ENCODE peak calls at places on chromosome 16, in four cellular contexts. A, C, J and L are unnamed samples.

GRCh38 chr16:69840975-69841374 is 78.8 kb downstream of the WWP2 start:
- DNase-seq in J (no peak), A (no peak), C (no peak), L (no peak)

GRCh38 chr16:86651823-86652222 is 73.5 kb downstream of the FOXL1 start:
- DNase-seq in C (no peak), J (no peak), A (no peak), L (no peak)

GRCh38 chr16:70156207-70156978 is 17.2 kb upstream of the CLEC18C start:
- DNase-seq in J (no peak), A (no peak), C (peak), L (no peak)

GRCh38 chr16:65406933-65407332 is 285.1 kb upstream of the CDH11 start:
- DNase-seq in A (no peak), J (no peak), C (no peak), L (no peak)

GRCh38 chr16:81143921-81144471 is 47.8 kb upstream of the GCSH start:
- DNase-seq in A (no peak), J (no peak), C (no peak), L (no peak)

GRCh38 chr16:5560084-5560483 is 462.5 kb upstream of the EEF2KMT start:
- DNase-seq in J (no peak), C (no peak), A (no peak), L (no peak)

GRCh38 chr16:79899316-79900110 is 299.0 kb upstream of the MAF start:
- DNase-seq in C (no peak), A (no peak), J (no peak), L (no peak)

GRCh38 chr16:17529982-17530760 is 59.4 kb upstream of the XYLT1 start:
- DNase-seq in A (no peak), C (no peak), J (no peak), L (no peak)

GRCh38 chr16:81940781-81941560 is 70.3 kb downstream of the SDR42E1 start:
- DNase-seq in C (no peak), J (peak), A (peak), L (no peak)

GRCh38 chr16:17773698-17774101 is 302.9 kb upstream of the XYLT1 start:
- DNase-seq in C (no peak), A (no peak), J (peak), L (peak)

GRCh38 chr16:54429029-54429428 is 142.4 kb upstream of the IRX3 start:
- DNase-seq in C (no peak), J (no peak), A (no peak), L (no peak)

GRCh38 chr16:31876955-31877828 is 3.6 kb downstream of the ZNF267 start:
- DNase-seq in J (peak), C (no peak), A (no peak), L (peak)

GRCh38 chr16:31201511-31202401 is 804 bp downstream of the PYCARD start:
- DNase-seq in C (no peak), A (no peak), J (no peak), L (no peak)

GRCh38 chr16:4420703-4421102 is 4.3 kb upstream of the CORO7 start:
- DNase-seq in C (no peak), A (no peak), J (no peak), L (no peak)

GRCh38 chr16:70749681-70750601 is 51.0 kb downstream of the VAC14 start:
- DNase-seq in J (no peak), C (no peak), A (no peak), L (peak)

GRCh38 chr16:64047207-64047606 is 1074.7 kb downstream of the CDH11 start:
- DNase-seq in A (no peak), C (no peak), J (no peak), L (no peak)

GRCh38 chr16:4309833-4310266 is 6.0 kb upstream of the GLIS2 start:
- DNase-seq in C (peak), A (no peak), J (peak), L (peak)

GRCh38 chr16:3961449-3961849 is 80.9 kb upstream of the CREBBP start:
- DNase-seq in J (no peak), C (peak), A (no peak), L (no peak)

GRCh38 chr16:65617421-65617820 is 495.6 kb upstream of the CDH11 start:
- DNase-seq in A (no peak), C (no peak), J (no peak), L (no peak)

GRCh38 chr16:87706278-87707000 is 59.3 kb downstream of the KLHDC4 start:
- DNase-seq in C (no peak), A (no peak), J (no peak), L (peak)

GRCh38 chr16:27644165-27644564 is 94.2 kb downstream of the KATNIP start:
- DNase-seq in C (no peak), J (no peak), A (no peak), L (no peak)

GRCh38 chr16:8936421-8936820 is 27.3 kb downstream of the USP7 start:
- DNase-seq in C (peak), A (no peak), J (peak), L (peak)

GRCh38 chr16:14011846-14012245 is 59.3 kb upstream of the MRTFB start:
- DNase-seq in A (no peak), C (no peak), J (no peak), L (no peak)

GRCh38 chr16:70677499-70678120 is 8.2 kb downstream of the MTSS2 start:
- DNase-seq in J (no peak), A (no peak), C (no peak), L (no peak)

GRCh38 chr16:10738231-10739077 is 5.2 kb upstream of the NUBP1 start:
- DNase-seq in C (no peak), J (no peak), A (no peak), L (peak)

GRCh38 chr16:86398622-86399021 is 111.7 kb upstream of the FOXF1 start:
- DNase-seq in J (no peak), A (no peak), C (no peak), L (no peak)

GRCh38 chr16:79307214-79307613 is 293.3 kb downstream of the MAF start:
- DNase-seq in A (no peak), C (peak), J (no peak), L (no peak)

GRCh38 chr16:23476289-23476688 is 23.3 kb upstream of the COG7 start:
- DNase-seq in J (no peak), A (no peak), C (no peak), L (no peak)

GRCh38 chr16:56231-56927 is 2.8 kb downstream of the SNRNP25 start:
- DNase-seq in J (no peak), A (no peak), C (no peak), L (no peak)

GRCh38 chr16:6375471-6376075 is 957.1 kb upstream of the RBFOX1 start:
- DNase-seq in C (no peak), A (no peak), J (peak), L (no peak)

GRCh38 chr16:75267631-75268264 is 16.3 kb upstream of the BCAR1 start:
- DNase-seq in C (no peak), J (no peak), A (no peak), L (peak)

GRCh38 chr16:76303637-76304314 is 26.6 kb downstream of the CNTNAP4 start:
- DNase-seq in J (no peak), C (no peak), A (no peak), L (no peak)

GRCh38 chr16:80023865-80024264 is 423.3 kb upstream of the MAF start:
- DNase-seq in J (no peak), C (peak), A (no peak), L (no peak)

GRCh38 chr16:884232-884631 is 83.7 kb upstream of the GNG13 start:
- DNase-seq in J (no peak), A (no peak), C (no peak), L (no peak)

GRCh38 chr16:59719121-59719520 is 985.0 kb upstream of the GOT2 start:
- DNase-seq in C (no peak), A (no peak), J (no peak), L (no peak)

GRCh38 chr16:81004646-81005353 is 1.9 kb downstream of the CMC2 start:
- DNase-seq in C (peak), J (peak), A (peak), L (peak)

GRCh38 chr16:29968205-29968604 is 5.5 kb upstream of the TAOK2 start:
- DNase-seq in A (no peak), J (no peak), C (no peak), L (no peak)

GRCh38 chr16:89167425-89167941 is 4.1 kb upstream of the CDH15 start:
- DNase-seq in C (peak), A (peak), J (peak), L (peak)
- H3K4me3 ChIP-seq in C (no peak), A (no peak), J (no peak), L (no peak)

GRCh38 chr16:47386201-47386718 is 74.6 kb downstream of the ITFG1 start:
- DNase-seq in A (no peak), J (no peak), C (no peak), L (no peak)

GRCh38 chr16:47387026-47387734 is 73.7 kb downstream of the ITFG1 start:
- DNase-seq in J (no peak), C (no peak), A (peak), L (no peak)

GRCh38 chr16:47388705-47389104 is 72.2 kb downstream of the ITFG1 start:
- DNase-seq in J (no peak), C (no peak), A (no peak), L (no peak)

GRCh38 chr16:47395733-47396503 is 64.9 kb downstream of the ITFG1 start:
- DNase-seq in J (no peak), C (no peak), A (no peak), L (no peak)

DNA sequence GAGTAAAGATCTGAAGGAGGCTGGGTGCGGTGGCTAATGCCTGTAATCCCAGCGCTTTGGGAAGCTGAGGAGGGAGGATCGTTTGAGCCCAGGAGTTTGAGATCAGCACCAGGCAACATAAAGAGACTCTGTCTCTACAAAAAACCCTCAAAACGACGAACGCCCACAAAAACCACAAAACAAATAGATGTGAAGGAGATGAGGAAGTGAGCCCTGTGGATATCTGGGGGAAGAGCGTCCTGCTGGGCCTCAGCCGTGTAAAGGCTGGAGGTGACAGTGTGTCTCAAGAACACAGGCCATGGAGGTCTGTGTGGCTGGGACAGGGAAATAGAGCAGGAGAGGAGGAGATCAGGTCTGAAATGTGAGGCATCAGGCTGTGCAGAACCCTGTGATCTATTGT is 68.7 kb downstream of the ITFG1 start:
- DNase-seq in A (no peak), J (peak), C (no peak), L (no peak)
- H3K4me3 ChIP-seq in A (no peak), J (no peak), C (no peak), L (no peak)

GRCh38 chr16:57997528-57998265 is 2.8 kb downstream of the ZNF319 start:
- DNase-seq in J (no peak), A (no peak), C (no peak), L (no peak)
- H3K4me3 ChIP-seq in J (no peak), A (no peak), C (no peak), L (no peak)

DNA sequence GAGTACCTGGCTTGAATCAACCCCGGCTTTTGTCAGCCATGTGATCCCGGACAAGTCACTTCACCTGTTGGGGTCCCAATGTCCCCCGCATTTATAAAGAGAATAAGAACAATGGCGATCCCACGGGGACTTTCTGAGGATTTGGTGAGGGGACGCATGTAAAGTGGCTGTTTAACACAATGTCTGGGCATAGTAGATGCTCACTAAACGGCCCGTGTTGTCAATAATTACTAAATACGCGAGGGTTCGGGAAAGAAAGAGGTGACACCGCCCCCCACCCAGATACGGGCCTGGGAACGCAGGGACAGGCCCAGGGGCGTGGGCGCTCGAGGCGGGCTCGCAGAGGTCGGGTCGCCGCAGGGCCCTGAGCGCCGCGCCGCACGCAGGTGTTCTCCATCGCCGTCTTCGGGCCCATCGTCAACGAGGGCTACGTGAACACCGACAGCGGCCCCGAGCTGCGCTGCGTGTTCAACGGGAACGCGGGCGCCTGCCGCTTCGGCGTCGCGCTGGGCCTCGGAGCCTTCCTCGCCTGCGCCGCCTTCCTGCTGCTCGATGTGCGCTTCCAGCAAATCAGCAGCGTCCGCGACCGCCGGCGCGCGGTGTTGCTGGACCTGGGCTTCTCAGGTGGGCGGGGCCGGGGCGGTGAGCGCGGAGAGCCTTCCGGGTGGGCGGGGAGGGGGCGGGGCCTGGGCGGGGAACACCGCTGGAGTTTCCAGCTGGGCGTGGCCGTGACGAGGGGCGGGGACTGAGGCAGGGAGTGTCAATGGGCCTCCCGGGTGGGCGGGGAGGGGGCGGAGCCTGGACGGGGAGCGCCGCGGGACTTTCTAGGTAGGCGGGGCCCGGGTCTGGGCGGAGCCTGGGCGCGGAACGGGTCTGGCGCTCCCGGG is 2.1 kb downstream of the SYNGR3 start:
- DNase-seq in A (no peak), C (peak), J (peak), L (peak)
- H3K4me3 ChIP-seq in A (no peak), C (peak), J (peak), L (peak)

GRCh38 chr16:15707332-15707731 is 57.3 kb downstream of the NDE1 start:
- DNase-seq in C (no peak), J (no peak), A (no peak), L (no peak)
- H3K4me3 ChIP-seq in C (no peak), J (no peak), A (no peak), L (no peak)

GRCh38 chr16:55834044-55834443 is 1.1 kb upstream of the CES1 start:
- DNase-seq in A (no peak), C (no peak), J (no peak), L (no peak)

GRCh38 chr16:55830658-55831294 is 2.1 kb downstream of the CES1 start:
- DNase-seq in J (no peak), C (no peak), A (no peak), L (no peak)

GRCh38 chr16:55835578-55835977 is 2.7 kb upstream of the CES1 start:
- DNase-seq in C (peak), A (no peak), J (no peak), L (peak)

GRCh38 chr16:55832425-55832787 is 490 bp downstream of the CES1 start:
- DNase-seq in J (no peak), A (no peak), C (no peak), L (no peak)

GRCh38 chr16:55832788-55833583 is at the start of gene CES1:
- DNase-seq in A (no peak), C (peak), J (no peak), L (peak)
- H3K4me3 ChIP-seq in A (no peak), C (no peak), J (no peak), L (no peak)

GRCh38 chr16:50384500-50385122 is 15.8 kb upstream of the BRD7 start:
- DNase-seq in A (no peak), J (no peak), C (no peak), L (no peak)

GRCh38 chr16:50386819-50387218 is 18.0 kb upstream of the BRD7 start:
- DNase-seq in A (no peak), C (no peak), J (no peak), L (no peak)

GRCh38 chr16:50388491-50388890 is 19.7 kb upstream of the BRD7 start:
- DNase-seq in A (no peak), C (no peak), J (no peak), L (no peak)

GRCh38 chr16:50389900-50390896 is 21.4 kb upstream of the BRD7 start:
- DNase-seq in A (no peak), J (no peak), C (no peak), L (no peak)

DNA sequence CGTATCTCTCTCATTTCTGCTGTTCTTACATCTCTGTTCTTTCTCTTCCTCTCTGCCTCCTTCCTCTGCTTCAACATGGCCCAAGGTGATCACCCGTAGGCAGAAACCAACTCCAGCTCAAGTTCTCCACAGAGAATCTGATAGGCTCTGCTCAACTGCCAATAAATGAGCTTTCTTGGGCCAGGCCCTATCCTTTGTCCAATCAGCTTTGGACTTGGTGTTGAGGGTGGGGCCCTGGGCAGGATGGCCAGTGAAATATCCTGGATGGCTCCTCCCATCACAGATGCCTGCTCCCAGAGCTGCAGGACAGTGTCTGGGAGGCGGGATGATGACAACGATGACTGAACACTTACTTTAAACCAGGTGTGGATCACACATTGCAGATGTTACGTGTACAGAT is 17.4 kb upstream of the BRD7 start:
- DNase-seq in A (no peak), J (no peak), C (no peak), L (no peak)
- H3K4me3 ChIP-seq in A (no peak), J (no peak), C (no peak), L (no peak)

DNA sequence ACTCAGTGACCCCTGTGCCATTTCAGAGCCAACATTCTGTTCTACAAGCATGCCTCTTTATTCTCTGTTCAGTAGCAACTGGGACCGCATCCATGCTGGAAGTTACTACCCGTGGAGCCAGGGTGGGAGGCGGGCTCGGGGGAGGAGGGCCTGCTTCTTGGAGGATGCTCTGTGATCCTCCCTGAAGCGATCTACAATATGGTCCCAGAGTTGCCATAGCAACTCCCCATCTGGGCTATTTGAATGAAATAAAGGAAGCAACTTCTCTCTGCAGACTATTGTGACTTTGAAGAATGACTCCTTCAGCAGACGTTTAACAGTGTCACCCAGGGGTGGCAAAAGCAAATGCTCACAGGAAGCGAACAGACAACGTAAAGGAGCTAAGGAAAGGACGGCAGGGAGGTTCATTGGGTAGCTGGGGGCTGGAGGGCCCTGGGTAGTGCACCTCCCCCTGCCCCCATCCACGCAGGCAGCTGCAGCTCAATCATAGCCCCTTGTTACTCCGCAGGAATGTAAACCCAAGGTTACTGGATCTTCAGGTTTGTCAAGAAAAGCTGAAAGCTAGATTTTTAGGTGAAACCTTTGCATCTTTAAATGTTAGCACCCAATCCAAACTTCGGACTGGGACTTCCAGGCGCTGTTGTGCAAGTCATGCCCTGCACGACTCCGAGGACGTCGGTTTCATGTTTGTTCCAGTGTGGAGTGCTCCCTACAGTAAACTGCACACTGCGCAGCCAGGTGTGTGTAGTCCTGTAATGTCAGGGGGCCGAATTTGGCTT is 51.1 kb upstream of the MEAK7 start:
- DNase-seq in A (no peak), J (no peak), C (no peak), L (peak)
- H3K4me3 ChIP-seq in A (no peak), J (no peak), C (no peak), L (no peak)

GRCh38 chr16:67667434-67667816 is 811 bp downstream of the C16orf86 start:
- DNase-seq in C (no peak), J (no peak), A (no peak), L (no peak)
- H3K4me3 ChIP-seq in C (peak), J (peak), A (peak), L (peak)

GRCh38 chr16:52265446-52265861 is 281.5 kb downstream of the TOX3 start:
- DNase-seq in J (no peak), C (no peak), A (peak), L (no peak)

GRCh38 chr16:52271088-52271487 is 275.9 kb downstream of the TOX3 start:
- DNase-seq in C (no peak), J (no peak), A (no peak), L (no peak)
- H3K4me3 ChIP-seq in C (no peak), J (no peak), A (no peak), L (no peak)